ENCODE peak calls at places on chromosome 4, in five cellular contexts. One of them, this sample, is unnamed.

GRCh38 chr4:3500111-3500510 is 32.1 kb downstream of the LRPAP1 start:
- DNase-seq in adipocyte: no peak
- DNase-seq in CD14-positive monocyte: no peak
- DNase-seq in HT1080: no peak
- DNase-seq in NCI-H2081: no peak
- DNase-seq in this sample: no peak

GRCh38 chr4:7647932-7648812 is 213.4 kb upstream of the PSAPL1 start:
- DNase-seq in adipocyte: no peak
- DNase-seq in CD14-positive monocyte: peak
- DNase-seq in HT1080: peak
- DNase-seq in NCI-H2081: no peak
- DNase-seq in this sample: peak

GRCh38 chr4:136316961-136317360 is 1215.3 kb downstream of the PCDH18 start:
- DNase-seq in adipocyte: no peak
- DNase-seq in CD14-positive monocyte: no peak
- DNase-seq in HT1080: no peak
- DNase-seq in NCI-H2081: no peak
- DNase-seq in this sample: no peak

GRCh38 chr4:116357758-116358157 is 727.6 kb downstream of the TRAM1L1 start:
- DNase-seq in adipocyte: no peak
- DNase-seq in CD14-positive monocyte: no peak
- DNase-seq in HT1080: peak
- DNase-seq in NCI-H2081: peak
- DNase-seq in this sample: peak

GRCh38 chr4:13766722-13767495 is 139.4 kb upstream of the BOD1L1 start:
- DNase-seq in adipocyte: no peak
- DNase-seq in CD14-positive monocyte: no peak
- DNase-seq in HT1080: no peak
- DNase-seq in NCI-H2081: peak
- DNase-seq in this sample: peak

GRCh38 chr4:3307891-3308575 is 15.2 kb downstream of the RGS12 start:
- DNase-seq in adipocyte: no peak
- DNase-seq in CD14-positive monocyte: no peak
- DNase-seq in HT1080: no peak
- DNase-seq in NCI-H2081: no peak
- DNase-seq in this sample: no peak

GRCh38 chr4:188714488-188714887 is 575.2 kb downstream of the TRIML1 start:
- DNase-seq in adipocyte: peak
- DNase-seq in CD14-positive monocyte: no peak
- DNase-seq in HT1080: no peak
- DNase-seq in NCI-H2081: no peak
- DNase-seq in this sample: no peak

GRCh38 chr4:37991623-37992410 is 31.6 kb downstream of the PTTG2 start:
- DNase-seq in adipocyte: no peak
- DNase-seq in CD14-positive monocyte: no peak
- DNase-seq in HT1080: no peak
- DNase-seq in NCI-H2081: no peak
- DNase-seq in this sample: no peak

GRCh38 chr4:82618321-82618720 is 56.5 kb upstream of the TMEM150C start:
- DNase-seq in adipocyte: peak
- DNase-seq in CD14-positive monocyte: no peak
- DNase-seq in HT1080: no peak
- DNase-seq in NCI-H2081: no peak
- DNase-seq in this sample: peak

GRCh38 chr4:24137963-24138601 is 248.2 kb upstream of the PPARGC1A start:
- DNase-seq in adipocyte: peak
- DNase-seq in CD14-positive monocyte: no peak
- DNase-seq in HT1080: no peak
- DNase-seq in NCI-H2081: peak
- DNase-seq in this sample: no peak

GRCh38 chr4:184649971-184650855 is 675 bp downstream of the PRIMPOL start:
- DNase-seq in adipocyte: peak
- DNase-seq in CD14-positive monocyte: no peak
- DNase-seq in HT1080: peak
- DNase-seq in NCI-H2081: peak
- DNase-seq in this sample: peak

GRCh38 chr4:40199179-40199670 is 2.4 kb downstream of the RHOH start:
- DNase-seq in adipocyte: no peak
- DNase-seq in CD14-positive monocyte: no peak
- DNase-seq in HT1080: no peak
- DNase-seq in NCI-H2081: no peak
- DNase-seq in this sample: no peak

GRCh38 chr4:78864405-78865024 is 74.7 kb downstream of the PAQR3 start:
- DNase-seq in adipocyte: peak
- DNase-seq in CD14-positive monocyte: no peak
- DNase-seq in HT1080: peak
- DNase-seq in NCI-H2081: peak
- DNase-seq in this sample: peak

GRCh38 chr4:52091811-52092210 is 40.7 kb downstream of the SPATA18 start:
- DNase-seq in adipocyte: peak
- DNase-seq in CD14-positive monocyte: no peak
- DNase-seq in HT1080: peak
- DNase-seq in NCI-H2081: no peak
- DNase-seq in this sample: peak

GRCh38 chr4:34972189-34972588 is 1272.1 kb downstream of the ARAP2 start:
- DNase-seq in adipocyte: no peak
- DNase-seq in CD14-positive monocyte: no peak
- DNase-seq in HT1080: peak
- DNase-seq in NCI-H2081: peak
- DNase-seq in this sample: no peak

GRCh38 chr4:138567696-138568095 is 325.5 kb upstream of the SLC7A11 start:
- DNase-seq in adipocyte: peak
- DNase-seq in CD14-positive monocyte: no peak
- DNase-seq in HT1080: no peak
- DNase-seq in NCI-H2081: no peak
- DNase-seq in this sample: no peak

GRCh38 chr4:183185018-183185417 is 86.0 kb downstream of the WWC2 start:
- DNase-seq in adipocyte: no peak
- DNase-seq in CD14-positive monocyte: no peak
- DNase-seq in HT1080: no peak
- DNase-seq in NCI-H2081: no peak
- DNase-seq in this sample: no peak

GRCh38 chr4:124322234-124322831 is 390.2 kb downstream of the ANKRD50 start:
- DNase-seq in adipocyte: peak
- DNase-seq in CD14-positive monocyte: no peak
- DNase-seq in HT1080: peak
- DNase-seq in NCI-H2081: peak
- DNase-seq in this sample: peak

GRCh38 chr4:82704156-82704555 is 94.4 kb downstream of the SCD5 start:
- DNase-seq in adipocyte: peak
- DNase-seq in CD14-positive monocyte: no peak
- DNase-seq in HT1080: no peak
- DNase-seq in NCI-H2081: no peak
- DNase-seq in this sample: no peak

GRCh38 chr4:143616771-143617170 is 83.7 kb downstream of the FREM3 start:
- DNase-seq in adipocyte: no peak
- DNase-seq in CD14-positive monocyte: no peak
- DNase-seq in HT1080: peak
- DNase-seq in NCI-H2081: no peak
- DNase-seq in this sample: peak

GRCh38 chr4:98688416-98689290 is 30.2 kb upstream of the TSPAN5 start:
- DNase-seq in adipocyte: peak
- DNase-seq in CD14-positive monocyte: no peak
- DNase-seq in HT1080: peak
- DNase-seq in NCI-H2081: no peak
- DNase-seq in this sample: peak

GRCh38 chr4:89558147-89558546 is 250.5 kb upstream of the GPRIN3 start:
- DNase-seq in adipocyte: no peak
- DNase-seq in CD14-positive monocyte: no peak
- DNase-seq in HT1080: peak
- DNase-seq in NCI-H2081: peak
- DNase-seq in this sample: peak

This sample was measured in RPMI7951.